ENCODE peak calls at places on chromosomes 4 and X, in seven cellular contexts. One of them, this sample, is unnamed. For H3K9me3, the result is how much of the 10 kb centered on the place peaks cover.

GRCh38 chr4:53476232-53477037 is 99.0 kb downstream of the FIP1L1 start:
- DNase-seq in left ventricle myocardium inferior: no peak
- DNase-seq in T-helper 17 cell: no peak
- DNase-seq in mucosa of descending colon: no peak
- DNase-seq in A549: no peak
- DNase-seq in heart left ventricle: peak
- DNase-seq in kidney: no peak
- DNase-seq in this sample: no peak

GRCh38 chr4:156422576-156422975 is 468.9 kb upstream of the CTSO start:
- DNase-seq in T-helper 17 cell: no peak
- DNase-seq in kidney: no peak
- DNase-seq in mucosa of descending colon: no peak
- DNase-seq in A549: no peak
- DNase-seq in heart left ventricle: no peak
- DNase-seq in left ventricle myocardium inferior: no peak
- DNase-seq in this sample: no peak

GRCh38 chrX:6159468-6159867 is 69.2 kb downstream of the NLGN4X start:
- DNase-seq in kidney: no peak
- DNase-seq in A549: no peak
- DNase-seq in mucosa of descending colon: no peak
- DNase-seq in left ventricle myocardium inferior: no peak
- DNase-seq in T-helper 17 cell: no peak
- DNase-seq in heart left ventricle: no peak
- DNase-seq in this sample: no peak

GRCh38 chr4:24932831-24933230 is 20.0 kb upstream of the CCDC149 start:
- DNase-seq in A549: no peak
- DNase-seq in left ventricle myocardium inferior: no peak
- DNase-seq in mucosa of descending colon: no peak
- DNase-seq in heart left ventricle: no peak
- DNase-seq in kidney: no peak
- DNase-seq in T-helper 17 cell: no peak
- DNase-seq in this sample: no peak

GRCh38 chrX:131571348-131571747 is 27.5 kb downstream of the OR13H1 start:
- DNase-seq in heart left ventricle: no peak
- DNase-seq in mucosa of descending colon: no peak
- DNase-seq in T-helper 17 cell: no peak
- DNase-seq in kidney: no peak
- DNase-seq in left ventricle myocardium inferior: no peak
- DNase-seq in A549: no peak
- DNase-seq in this sample: no peak

GRCh38 chr4:140935259-140935658 is 179.1 kb upstream of the TBC1D9 start:
- DNase-seq in kidney: no peak
- DNase-seq in mucosa of descending colon: peak
- DNase-seq in left ventricle myocardium inferior: no peak
- DNase-seq in heart left ventricle: peak
- DNase-seq in A549: no peak
- DNase-seq in T-helper 17 cell: no peak
- DNase-seq in this sample: peak

GRCh38 chrX:30228526-30228925 is 1.9 kb upstream of the MAGEB3 start:
- DNase-seq in A549: no peak
- DNase-seq in left ventricle myocardium inferior: no peak
- DNase-seq in heart left ventricle: no peak
- DNase-seq in mucosa of descending colon: no peak
- DNase-seq in T-helper 17 cell: no peak
- DNase-seq in kidney: no peak
- DNase-seq in this sample: no peak

GRCh38 chr4:4386736-4387392 is at the start of gene NSG1:
- DNase-seq in T-helper 17 cell: peak
- DNase-seq in heart left ventricle: no peak
- DNase-seq in left ventricle myocardium inferior: peak
- DNase-seq in kidney: peak
- DNase-seq in mucosa of descending colon: no peak
- DNase-seq in A549: no peak
- DNase-seq in this sample: peak

GRCh38 chr4:150069361-150069760 is 8.9 kb upstream of the DCLK2 start:
- DNase-seq in kidney: no peak
- DNase-seq in heart left ventricle: no peak
- DNase-seq in mucosa of descending colon: no peak
- DNase-seq in T-helper 17 cell: no peak
- DNase-seq in A549: no peak
- DNase-seq in left ventricle myocardium inferior: no peak
- DNase-seq in this sample: no peak

GRCh38 chr4:791866-792630 is 33.9 kb downstream of the CPLX1 start:
- DNase-seq in kidney: peak
- DNase-seq in left ventricle myocardium inferior: no peak
- DNase-seq in heart left ventricle: no peak
- DNase-seq in A549: no peak
- DNase-seq in T-helper 17 cell: peak
- DNase-seq in mucosa of descending colon: peak
- DNase-seq in this sample: peak

GRCh38 chr4:2750719-2751605 is 5.2 kb downstream of the TNIP2 start:
- DNase-seq in A549: no peak
- DNase-seq in left ventricle myocardium inferior: no peak
- DNase-seq in kidney: peak
- DNase-seq in mucosa of descending colon: peak
- DNase-seq in T-helper 17 cell: no peak
- DNase-seq in heart left ventricle: no peak
- DNase-seq in this sample: no peak

GRCh38 chr4:15299627-15300026 is 128.2 kb upstream of the C1QTNF7 start:
- DNase-seq in T-helper 17 cell: no peak
- DNase-seq in A549: no peak
- DNase-seq in kidney: no peak
- DNase-seq in heart left ventricle: no peak
- DNase-seq in mucosa of descending colon: no peak
- DNase-seq in left ventricle myocardium inferior: no peak
- DNase-seq in this sample: no peak

GRCh38 chr4:75985116-75985515 is 5.6 kb downstream of the SDAD1 start:
- DNase-seq in T-helper 17 cell: no peak
- DNase-seq in left ventricle myocardium inferior: no peak
- DNase-seq in A549: no peak
- DNase-seq in heart left ventricle: no peak
- DNase-seq in kidney: no peak
- DNase-seq in mucosa of descending colon: no peak
- DNase-seq in this sample: no peak

GRCh38 chrX:8424941-8425340 is 39.7 kb upstream of the VCX3B start:
- DNase-seq in kidney: no peak
- DNase-seq in T-helper 17 cell: no peak
- DNase-seq in A549: no peak
- DNase-seq in mucosa of descending colon: no peak
- DNase-seq in heart left ventricle: no peak
- DNase-seq in left ventricle myocardium inferior: no peak
- DNase-seq in this sample: no peak

GRCh38 chr4:99653921-99654890 is 3.4 kb downstream of the C4orf54 start:
- DNase-seq in kidney: peak
- DNase-seq in A549: no peak
- DNase-seq in mucosa of descending colon: no peak
- DNase-seq in left ventricle myocardium inferior: no peak
- DNase-seq in T-helper 17 cell: no peak
- DNase-seq in heart left ventricle: no peak
- DNase-seq in this sample: no peak

GRCh38 chr4:85741921-85742591 is 267.1 kb downstream of the ARHGAP24 start:
- DNase-seq in kidney: no peak
- DNase-seq in A549: no peak
- DNase-seq in mucosa of descending colon: no peak
- DNase-seq in left ventricle myocardium inferior: peak
- DNase-seq in T-helper 17 cell: no peak
- DNase-seq in heart left ventricle: peak
- DNase-seq in this sample: peak

GRCh38 chr4:143354990-143355389 is 18.3 kb downstream of the GAB1 start:
- DNase-seq in A549: no peak
- DNase-seq in heart left ventricle: no peak
- DNase-seq in kidney: no peak
- DNase-seq in left ventricle myocardium inferior: no peak
- DNase-seq in T-helper 17 cell: no peak
- DNase-seq in mucosa of descending colon: peak
- DNase-seq in this sample: no peak

GRCh38 chrX:22184096-22184495 is 88.6 kb upstream of the CBLL2 start:
- DNase-seq in kidney: no peak
- DNase-seq in A549: no peak
- DNase-seq in T-helper 17 cell: no peak
- DNase-seq in mucosa of descending colon: no peak
- DNase-seq in left ventricle myocardium inferior: no peak
- DNase-seq in heart left ventricle: no peak
- DNase-seq in this sample: no peak

GRCh38 chrX:64885850-64886249 is 90.4 kb downstream of the ZC4H2 start:
- DNase-seq in heart left ventricle: no peak
- DNase-seq in mucosa of descending colon: peak
- DNase-seq in left ventricle myocardium inferior: no peak
- DNase-seq in A549: no peak
- DNase-seq in T-helper 17 cell: no peak
- DNase-seq in kidney: no peak
- DNase-seq in this sample: no peak

GRCh38 chrX:72061091-72061490 is 70.6 kb downstream of the RTL5 start:
- DNase-seq in T-helper 17 cell: no peak
- DNase-seq in A549: no peak
- DNase-seq in left ventricle myocardium inferior: no peak
- DNase-seq in heart left ventricle: no peak
- DNase-seq in kidney: no peak
- DNase-seq in mucosa of descending colon: no peak
- DNase-seq in this sample: no peak

GRCh38 chr4:175531405-175532091 is 280.5 kb downstream of the GPM6A start:
- DNase-seq in heart left ventricle: no peak
- DNase-seq in T-helper 17 cell: no peak
- DNase-seq in kidney: no peak
- DNase-seq in mucosa of descending colon: no peak
- DNase-seq in A549: peak
- DNase-seq in left ventricle myocardium inferior: no peak
- DNase-seq in this sample: no peak

GRCh38 chr4:99404595-99405287 is 30.4 kb downstream of the ADH7 start:
- DNase-seq in mucosa of descending colon: no peak
- DNase-seq in left ventricle myocardium inferior: no peak
- DNase-seq in A549: no peak
- DNase-seq in heart left ventricle: peak
- DNase-seq in T-helper 17 cell: no peak
- DNase-seq in kidney: no peak
- DNase-seq in this sample: no peak

GRCh38 chrX:151153086-151153485 is 23.3 kb upstream of the GPR50 start:
- DNase-seq in T-helper 17 cell: no peak
- DNase-seq in mucosa of descending colon: no peak
- DNase-seq in kidney: no peak
- DNase-seq in A549: no peak
- DNase-seq in left ventricle myocardium inferior: no peak
- DNase-seq in heart left ventricle: no peak
- DNase-seq in this sample: no peak

GRCh38 chr4:32400870-32401269 is 1680.7 kb downstream of the PCDH7 start:
- DNase-seq in heart left ventricle: no peak
- DNase-seq in T-helper 17 cell: no peak
- DNase-seq in kidney: no peak
- DNase-seq in A549: no peak
- DNase-seq in mucosa of descending colon: no peak
- DNase-seq in left ventricle myocardium inferior: no peak
- DNase-seq in this sample: no peak

DNA sequence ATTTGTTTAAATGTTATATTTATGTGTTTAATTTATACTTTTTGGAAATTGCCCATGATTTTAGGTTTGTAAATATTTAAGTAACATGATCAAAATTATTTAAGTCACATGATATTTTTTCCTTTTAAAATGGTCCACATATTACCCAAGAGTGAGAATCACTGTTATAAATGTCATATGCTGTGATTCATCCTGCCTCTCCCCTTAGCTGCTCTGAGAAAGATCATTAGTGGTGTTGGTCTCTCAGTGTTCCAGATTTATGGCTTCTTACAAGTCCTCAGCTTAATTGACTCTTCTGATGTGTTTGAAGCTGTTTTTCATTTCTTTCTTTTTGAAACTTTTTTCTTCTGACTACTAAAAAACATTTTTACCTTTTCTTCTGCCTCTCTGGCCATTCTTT is 70.1 kb downstream of the SPANXN4 start:
- DNase-seq in kidney: no peak
- DNase-seq in mucosa of descending colon: no peak
- DNase-seq in T-helper 17 cell: no peak
- DNase-seq in heart left ventricle: no peak
- DNase-seq in A549: no peak
- DNase-seq in left ventricle myocardium inferior: no peak
- DNase-seq in this sample: no peak
- H3K9me3 ChIP-seq in kidney: under half
- H3K9me3 ChIP-seq in mucosa of descending colon: under half
- H3K9me3 ChIP-seq in T-helper 17 cell: under half
- H3K9me3 ChIP-seq in heart left ventricle: under half
- H3K9me3 ChIP-seq in A549: under half
- H3K9me3 ChIP-seq in left ventricle myocardium inferior: under half
- H3K9me3 ChIP-seq in this sample: under half

GRCh38 chrX:153797415-153798015 is 3.0 kb downstream of the SSR4 start:
- DNase-seq in heart left ventricle: no peak
- DNase-seq in A549: no peak
- DNase-seq in mucosa of descending colon: no peak
- DNase-seq in left ventricle myocardium inferior: no peak
- DNase-seq in T-helper 17 cell: no peak
- DNase-seq in kidney: no peak
- DNase-seq in this sample: no peak
- H3K9me3 ChIP-seq in heart left ventricle: under half
- H3K9me3 ChIP-seq in A549: under half
- H3K9me3 ChIP-seq in mucosa of descending colon: under half
- H3K9me3 ChIP-seq in left ventricle myocardium inferior: under half
- H3K9me3 ChIP-seq in T-helper 17 cell: under half
- H3K9me3 ChIP-seq in kidney: under half
- H3K9me3 ChIP-seq in this sample: under half

GRCh38 chrX:33970028-33970932 is 161.8 kb downstream of the FAM47A start:
- DNase-seq in A549: no peak
- DNase-seq in kidney: peak
- DNase-seq in heart left ventricle: no peak
- DNase-seq in mucosa of descending colon: no peak
- DNase-seq in T-helper 17 cell: no peak
- DNase-seq in left ventricle myocardium inferior: no peak
- DNase-seq in this sample: peak

GRCh38 chrX:33969105-33969504 is 163.0 kb downstream of the FAM47A start:
- DNase-seq in kidney: no peak
- DNase-seq in heart left ventricle: no peak
- DNase-seq in T-helper 17 cell: no peak
- DNase-seq in left ventricle myocardium inferior: no peak
- DNase-seq in A549: no peak
- DNase-seq in mucosa of descending colon: no peak
- DNase-seq in this sample: no peak

GRCh38 chrX:33974676-33975075 is 157.4 kb downstream of the FAM47A start:
- DNase-seq in kidney: no peak
- DNase-seq in T-helper 17 cell: no peak
- DNase-seq in A549: no peak
- DNase-seq in heart left ventricle: no peak
- DNase-seq in mucosa of descending colon: no peak
- DNase-seq in left ventricle myocardium inferior: no peak
- DNase-seq in this sample: no peak
- H3K9me3 ChIP-seq in kidney: under half
- H3K9me3 ChIP-seq in T-helper 17 cell: under half
- H3K9me3 ChIP-seq in A549: under half
- H3K9me3 ChIP-seq in heart left ventricle: under half
- H3K9me3 ChIP-seq in mucosa of descending colon: under half
- H3K9me3 ChIP-seq in left ventricle myocardium inferior: under half
- H3K9me3 ChIP-seq in this sample: under half

DNA sequence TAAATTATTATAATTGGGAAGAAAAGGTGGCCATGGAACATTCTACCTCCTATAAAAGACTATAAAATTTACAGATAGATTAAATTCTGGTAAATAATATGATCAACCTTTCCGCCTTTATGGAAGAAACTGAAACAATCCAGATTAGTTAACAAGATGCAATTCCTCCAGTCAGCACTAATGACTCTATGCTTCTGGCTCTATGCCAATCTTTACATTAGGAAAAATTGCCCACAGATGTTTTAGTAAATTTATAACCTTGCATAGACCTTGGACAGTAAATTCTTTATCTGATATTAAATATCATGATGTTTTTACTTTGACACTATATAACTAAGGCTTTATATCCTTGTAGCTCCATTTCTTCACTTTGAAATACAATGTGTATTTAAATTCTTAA is 2302.5 kb downstream of the ARAP2 start:
- DNase-seq in kidney: no peak
- DNase-seq in left ventricle myocardium inferior: no peak
- DNase-seq in heart left ventricle: no peak
- DNase-seq in mucosa of descending colon: no peak
- DNase-seq in A549: no peak
- DNase-seq in T-helper 17 cell: no peak
- DNase-seq in this sample: no peak
- H3K9me3 ChIP-seq in kidney: under half
- H3K9me3 ChIP-seq in left ventricle myocardium inferior: under half
- H3K9me3 ChIP-seq in heart left ventricle: under half
- H3K9me3 ChIP-seq in mucosa of descending colon: under half
- H3K9me3 ChIP-seq in A549: under half
- H3K9me3 ChIP-seq in T-helper 17 cell: under half
- H3K9me3 ChIP-seq in this sample: under half